ENCODE peak calls at places on chromosomes 2 and 18, in ten cellular contexts. One of them, this sample, is unnamed.

GRCh38 chr2:45404807-45405297 is 206.2 kb downstream of the SRBD1 start:
- DNase-seq in transverse colon: no peak
- DNase-seq in dorsolateral prefrontal cortex: no peak
- DNase-seq in tibial artery: no peak
- DNase-seq in CD8-positive, alpha-beta T cell: no peak
- DNase-seq in astrocyte of the spinal cord: no peak
- DNase-seq in uterus: no peak
- DNase-seq in CD8-positive, alpha-beta memory T cell: no peak
- DNase-seq in cardiac fibroblast: peak
- DNase-seq in astrocyte of the cerebellum: no peak
- DNase-seq in this sample: no peak

GRCh38 chr2:144596074-144596871 is 76.4 kb upstream of the ZEB2 start:
- DNase-seq in CD8-positive, alpha-beta T cell: no peak
- DNase-seq in cardiac fibroblast: peak
- DNase-seq in dorsolateral prefrontal cortex: no peak
- DNase-seq in transverse colon: no peak
- DNase-seq in CD8-positive, alpha-beta memory T cell: no peak
- DNase-seq in astrocyte of the cerebellum: peak
- DNase-seq in tibial artery: no peak
- DNase-seq in uterus: no peak
- DNase-seq in astrocyte of the spinal cord: peak
- DNase-seq in this sample: peak

GRCh38 chr2:217371681-217372297 is 511.9 kb upstream of the TNP1 start:
- DNase-seq in astrocyte of the spinal cord: no peak
- DNase-seq in CD8-positive, alpha-beta memory T cell: no peak
- DNase-seq in astrocyte of the cerebellum: no peak
- DNase-seq in CD8-positive, alpha-beta T cell: no peak
- DNase-seq in tibial artery: peak
- DNase-seq in transverse colon: no peak
- DNase-seq in dorsolateral prefrontal cortex: peak
- DNase-seq in uterus: no peak
- DNase-seq in cardiac fibroblast: peak
- DNase-seq in this sample: no peak

GRCh38 chr2:44766220-44766619 is 175.3 kb upstream of the SIX3 start:
- DNase-seq in CD8-positive, alpha-beta memory T cell: no peak
- DNase-seq in CD8-positive, alpha-beta T cell: no peak
- DNase-seq in uterus: no peak
- DNase-seq in astrocyte of the spinal cord: no peak
- DNase-seq in dorsolateral prefrontal cortex: no peak
- DNase-seq in transverse colon: no peak
- DNase-seq in astrocyte of the cerebellum: no peak
- DNase-seq in cardiac fibroblast: peak
- DNase-seq in tibial artery: no peak
- DNase-seq in this sample: no peak

GRCh38 chr2:180161415-180161814 is 154.3 kb upstream of the CWC22 start:
- DNase-seq in cardiac fibroblast: no peak
- DNase-seq in dorsolateral prefrontal cortex: no peak
- DNase-seq in astrocyte of the spinal cord: no peak
- DNase-seq in astrocyte of the cerebellum: no peak
- DNase-seq in uterus: no peak
- DNase-seq in CD8-positive, alpha-beta T cell: no peak
- DNase-seq in tibial artery: no peak
- DNase-seq in CD8-positive, alpha-beta memory T cell: no peak
- DNase-seq in transverse colon: no peak
- DNase-seq in this sample: no peak

GRCh38 chr2:171726841-171727460 is 39.7 kb downstream of the DYNC1I2 start:
- DNase-seq in transverse colon: no peak
- DNase-seq in uterus: no peak
- DNase-seq in astrocyte of the spinal cord: no peak
- DNase-seq in cardiac fibroblast: no peak
- DNase-seq in tibial artery: no peak
- DNase-seq in CD8-positive, alpha-beta memory T cell: no peak
- DNase-seq in astrocyte of the cerebellum: no peak
- DNase-seq in CD8-positive, alpha-beta T cell: no peak
- DNase-seq in dorsolateral prefrontal cortex: no peak
- DNase-seq in this sample: no peak

GRCh38 chr2:155842103-155842502 is 490.4 kb downstream of the NR4A2 start:
- DNase-seq in astrocyte of the spinal cord: peak
- DNase-seq in CD8-positive, alpha-beta T cell: no peak
- DNase-seq in dorsolateral prefrontal cortex: no peak
- DNase-seq in CD8-positive, alpha-beta memory T cell: no peak
- DNase-seq in tibial artery: no peak
- DNase-seq in uterus: no peak
- DNase-seq in transverse colon: no peak
- DNase-seq in astrocyte of the cerebellum: peak
- DNase-seq in cardiac fibroblast: peak
- DNase-seq in this sample: no peak

GRCh38 chr2:68766378-68766845 is 31.8 kb downstream of the ARHGAP25 start:
- DNase-seq in CD8-positive, alpha-beta T cell: peak
- DNase-seq in astrocyte of the spinal cord: no peak
- DNase-seq in transverse colon: peak
- DNase-seq in cardiac fibroblast: peak
- DNase-seq in astrocyte of the cerebellum: no peak
- DNase-seq in tibial artery: peak
- DNase-seq in dorsolateral prefrontal cortex: no peak
- DNase-seq in CD8-positive, alpha-beta memory T cell: peak
- DNase-seq in uterus: peak
- DNase-seq in this sample: peak

GRCh38 chr2:28929581-28929980 is 35.1 kb downstream of the WDR43 start:
- DNase-seq in dorsolateral prefrontal cortex: no peak
- DNase-seq in cardiac fibroblast: no peak
- DNase-seq in astrocyte of the cerebellum: no peak
- DNase-seq in transverse colon: no peak
- DNase-seq in tibial artery: no peak
- DNase-seq in CD8-positive, alpha-beta memory T cell: no peak
- DNase-seq in uterus: no peak
- DNase-seq in astrocyte of the spinal cord: no peak
- DNase-seq in CD8-positive, alpha-beta T cell: no peak
- DNase-seq in this sample: no peak

GRCh38 chr2:12797815-12798214 is 81.1 kb downstream of the TRIB2 start:
- DNase-seq in uterus: no peak
- DNase-seq in dorsolateral prefrontal cortex: no peak
- DNase-seq in CD8-positive, alpha-beta T cell: no peak
- DNase-seq in astrocyte of the spinal cord: peak
- DNase-seq in transverse colon: no peak
- DNase-seq in cardiac fibroblast: peak
- DNase-seq in tibial artery: no peak
- DNase-seq in CD8-positive, alpha-beta memory T cell: no peak
- DNase-seq in astrocyte of the cerebellum: peak
- DNase-seq in this sample: no peak

GRCh38 chr18:59308201-59309014 is 10.0 kb downstream of the CPLX4 start:
- DNase-seq in astrocyte of the cerebellum: peak
- DNase-seq in CD8-positive, alpha-beta memory T cell: peak
- DNase-seq in cardiac fibroblast: peak
- DNase-seq in astrocyte of the spinal cord: peak
- DNase-seq in transverse colon: peak
- DNase-seq in CD8-positive, alpha-beta T cell: peak
- DNase-seq in tibial artery: peak
- DNase-seq in uterus: peak
- DNase-seq in dorsolateral prefrontal cortex: peak
- DNase-seq in this sample: peak

GRCh38 chr2:57371186-57371585 is 675.4 kb upstream of the VRK2 start:
- DNase-seq in dorsolateral prefrontal cortex: no peak
- DNase-seq in cardiac fibroblast: no peak
- DNase-seq in uterus: no peak
- DNase-seq in CD8-positive, alpha-beta memory T cell: no peak
- DNase-seq in tibial artery: no peak
- DNase-seq in astrocyte of the spinal cord: no peak
- DNase-seq in transverse colon: no peak
- DNase-seq in astrocyte of the cerebellum: no peak
- DNase-seq in CD8-positive, alpha-beta T cell: no peak
- DNase-seq in this sample: no peak

GRCh38 chr2:18404141-18404540 is 156.3 kb downstream of the RDH14 start:
- DNase-seq in tibial artery: no peak
- DNase-seq in uterus: no peak
- DNase-seq in CD8-positive, alpha-beta memory T cell: no peak
- DNase-seq in astrocyte of the spinal cord: no peak
- DNase-seq in astrocyte of the cerebellum: no peak
- DNase-seq in cardiac fibroblast: no peak
- DNase-seq in transverse colon: no peak
- DNase-seq in CD8-positive, alpha-beta T cell: no peak
- DNase-seq in dorsolateral prefrontal cortex: no peak
- DNase-seq in this sample: no peak

GRCh38 chr2:164773635-164774034 is 68.0 kb downstream of the COBLL1 start:
- DNase-seq in CD8-positive, alpha-beta memory T cell: no peak
- DNase-seq in CD8-positive, alpha-beta T cell: no peak
- DNase-seq in astrocyte of the cerebellum: no peak
- DNase-seq in cardiac fibroblast: no peak
- DNase-seq in uterus: no peak
- DNase-seq in dorsolateral prefrontal cortex: no peak
- DNase-seq in tibial artery: no peak
- DNase-seq in transverse colon: no peak
- DNase-seq in astrocyte of the spinal cord: no peak
- DNase-seq in this sample: no peak

GRCh38 chr18:12336887-12337286 is 28.8 kb downstream of the TUBB6 start:
- DNase-seq in tibial artery: no peak
- DNase-seq in astrocyte of the cerebellum: no peak
- DNase-seq in uterus: no peak
- DNase-seq in dorsolateral prefrontal cortex: no peak
- DNase-seq in astrocyte of the spinal cord: peak
- DNase-seq in CD8-positive, alpha-beta memory T cell: no peak
- DNase-seq in cardiac fibroblast: no peak
- DNase-seq in transverse colon: no peak
- DNase-seq in CD8-positive, alpha-beta T cell: no peak
- DNase-seq in this sample: no peak

GRCh38 chr18:12333650-12334279 is 25.7 kb downstream of the TUBB6 start:
- DNase-seq in CD8-positive, alpha-beta T cell: no peak
- DNase-seq in astrocyte of the spinal cord: no peak
- DNase-seq in cardiac fibroblast: no peak
- DNase-seq in CD8-positive, alpha-beta memory T cell: no peak
- DNase-seq in astrocyte of the cerebellum: no peak
- DNase-seq in transverse colon: no peak
- DNase-seq in tibial artery: no peak
- DNase-seq in uterus: no peak
- DNase-seq in dorsolateral prefrontal cortex: no peak
- DNase-seq in this sample: no peak

GRCh38 chr18:12335503-12335902 is 27.5 kb downstream of the TUBB6 start:
- DNase-seq in cardiac fibroblast: no peak
- DNase-seq in astrocyte of the cerebellum: no peak
- DNase-seq in transverse colon: no peak
- DNase-seq in tibial artery: no peak
- DNase-seq in astrocyte of the spinal cord: no peak
- DNase-seq in uterus: no peak
- DNase-seq in dorsolateral prefrontal cortex: no peak
- DNase-seq in CD8-positive, alpha-beta T cell: no peak
- DNase-seq in CD8-positive, alpha-beta memory T cell: no peak
- DNase-seq in this sample: no peak

GRCh38 chr18:12336251-12336650 is 28.2 kb downstream of the TUBB6 start:
- DNase-seq in astrocyte of the cerebellum: no peak
- DNase-seq in dorsolateral prefrontal cortex: no peak
- DNase-seq in transverse colon: no peak
- DNase-seq in tibial artery: no peak
- DNase-seq in uterus: no peak
- DNase-seq in astrocyte of the spinal cord: no peak
- DNase-seq in cardiac fibroblast: no peak
- DNase-seq in CD8-positive, alpha-beta T cell: no peak
- DNase-seq in CD8-positive, alpha-beta memory T cell: no peak
- DNase-seq in this sample: no peak

GRCh38 chr18:12334280-12335262 is 26.5 kb downstream of the TUBB6 start:
- DNase-seq in astrocyte of the spinal cord: no peak
- DNase-seq in dorsolateral prefrontal cortex: no peak
- DNase-seq in uterus: no peak
- DNase-seq in astrocyte of the cerebellum: no peak
- DNase-seq in tibial artery: no peak
- DNase-seq in cardiac fibroblast: no peak
- DNase-seq in transverse colon: no peak
- DNase-seq in CD8-positive, alpha-beta memory T cell: no peak
- DNase-seq in CD8-positive, alpha-beta T cell: no peak
- DNase-seq in this sample: no peak
- H3K4me3 ChIP-seq in astrocyte of the spinal cord: no peak
- H3K4me3 ChIP-seq in dorsolateral prefrontal cortex: no peak
- H3K4me3 ChIP-seq in uterus: no peak
- H3K4me3 ChIP-seq in astrocyte of the cerebellum: no peak
- H3K4me3 ChIP-seq in tibial artery: no peak
- H3K4me3 ChIP-seq in cardiac fibroblast: no peak
- H3K4me3 ChIP-seq in transverse colon: no peak
- H3K4me3 ChIP-seq in CD8-positive, alpha-beta memory T cell: no peak
- H3K4me3 ChIP-seq in CD8-positive, alpha-beta T cell: no peak
- H3K4me3 ChIP-seq in this sample: no peak

DNA sequence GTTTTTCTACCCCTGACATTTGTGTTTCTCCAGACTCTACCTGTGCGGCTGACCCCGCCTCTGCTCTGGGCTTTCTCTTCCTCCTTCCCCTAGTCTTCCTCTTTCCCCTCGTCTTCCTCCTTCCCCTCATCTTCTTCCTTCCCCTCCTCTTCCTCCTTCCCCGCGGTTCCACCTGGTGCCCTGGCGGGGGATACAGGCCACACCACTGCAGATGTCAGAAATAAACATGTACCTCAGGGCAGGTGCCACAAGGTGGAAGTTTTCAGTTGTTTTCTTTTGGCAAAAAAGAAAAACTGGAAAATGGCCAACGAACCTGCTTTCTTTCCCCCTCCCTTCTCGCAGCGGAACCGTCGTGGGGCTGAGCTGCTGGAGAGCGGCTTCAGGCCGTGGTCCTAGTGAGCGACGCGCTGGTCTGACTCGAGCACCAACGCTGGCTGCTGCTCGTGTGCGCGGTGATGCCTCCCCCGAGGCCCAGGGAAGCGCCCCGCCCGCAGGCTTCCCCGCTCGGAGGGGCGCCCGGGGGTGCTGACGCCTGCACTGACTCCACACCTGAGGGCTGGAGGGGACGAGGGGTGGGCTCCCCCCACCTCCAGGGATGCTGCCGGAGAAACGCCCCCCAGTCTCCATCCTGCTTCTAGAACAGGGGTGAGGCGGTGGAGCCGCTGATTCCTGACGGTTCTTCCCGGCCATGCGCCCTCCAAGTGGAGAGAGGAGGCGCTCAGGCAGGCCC is 83.7 kb upstream of the ZNF516 start:
- DNase-seq in CD8-positive, alpha-beta T cell: no peak
- DNase-seq in astrocyte of the spinal cord: no peak
- DNase-seq in transverse colon: no peak
- DNase-seq in tibial artery: no peak
- DNase-seq in dorsolateral prefrontal cortex: no peak
- DNase-seq in CD8-positive, alpha-beta memory T cell: no peak
- DNase-seq in astrocyte of the cerebellum: no peak
- DNase-seq in cardiac fibroblast: no peak
- DNase-seq in uterus: no peak
- DNase-seq in this sample: no peak
- H3K4me3 ChIP-seq in CD8-positive, alpha-beta T cell: no peak
- H3K4me3 ChIP-seq in astrocyte of the spinal cord: no peak
- H3K4me3 ChIP-seq in transverse colon: no peak
- H3K4me3 ChIP-seq in tibial artery: no peak
- H3K4me3 ChIP-seq in dorsolateral prefrontal cortex: no peak
- H3K4me3 ChIP-seq in CD8-positive, alpha-beta memory T cell: no peak
- H3K4me3 ChIP-seq in astrocyte of the cerebellum: no peak
- H3K4me3 ChIP-seq in cardiac fibroblast: no peak
- H3K4me3 ChIP-seq in uterus: no peak
- H3K4me3 ChIP-seq in this sample: no peak

GRCh38 chr2:43100883-43101662 is 125.3 kb downstream of the ZFP36L2 start:
- DNase-seq in CD8-positive, alpha-beta memory T cell: no peak
- DNase-seq in cardiac fibroblast: peak
- DNase-seq in dorsolateral prefrontal cortex: peak
- DNase-seq in transverse colon: no peak
- DNase-seq in astrocyte of the cerebellum: no peak
- DNase-seq in astrocyte of the spinal cord: peak
- DNase-seq in CD8-positive, alpha-beta T cell: no peak
- DNase-seq in tibial artery: peak
- DNase-seq in uterus: no peak
- DNase-seq in this sample: no peak
- H3K4me3 ChIP-seq in CD8-positive, alpha-beta memory T cell: no peak
- H3K4me3 ChIP-seq in cardiac fibroblast: no peak
- H3K4me3 ChIP-seq in dorsolateral prefrontal cortex: peak
- H3K4me3 ChIP-seq in transverse colon: peak
- H3K4me3 ChIP-seq in astrocyte of the cerebellum: peak
- H3K4me3 ChIP-seq in astrocyte of the spinal cord: peak
- H3K4me3 ChIP-seq in CD8-positive, alpha-beta T cell: no peak
- H3K4me3 ChIP-seq in tibial artery: peak
- H3K4me3 ChIP-seq in uterus: peak
- H3K4me3 ChIP-seq in this sample: no peak

GRCh38 chr2:48048725-48049124 is 142.4 kb upstream of the FBXO11 start:
- DNase-seq in cardiac fibroblast: peak
- DNase-seq in astrocyte of the cerebellum: no peak
- DNase-seq in CD8-positive, alpha-beta memory T cell: no peak
- DNase-seq in tibial artery: no peak
- DNase-seq in CD8-positive, alpha-beta T cell: no peak
- DNase-seq in uterus: no peak
- DNase-seq in dorsolateral prefrontal cortex: no peak
- DNase-seq in astrocyte of the spinal cord: no peak
- DNase-seq in transverse colon: no peak
- DNase-seq in this sample: no peak
- H3K4me3 ChIP-seq in cardiac fibroblast: no peak
- H3K4me3 ChIP-seq in astrocyte of the cerebellum: no peak
- H3K4me3 ChIP-seq in CD8-positive, alpha-beta memory T cell: no peak
- H3K4me3 ChIP-seq in tibial artery: no peak
- H3K4me3 ChIP-seq in CD8-positive, alpha-beta T cell: no peak
- H3K4me3 ChIP-seq in uterus: no peak
- H3K4me3 ChIP-seq in dorsolateral prefrontal cortex: no peak
- H3K4me3 ChIP-seq in astrocyte of the spinal cord: no peak
- H3K4me3 ChIP-seq in transverse colon: no peak
- H3K4me3 ChIP-seq in this sample: no peak